ENCODE peak calls at places on chromosomes 12 and 14, in five cellular contexts. X is cardiac fibroblast, J is IMR-90, P is bronchial epithelial cell, E is A549. A is an unnamed sample.
A peak's percentile ranks its signal among the peaks of the same experiment; 100 is the strongest.

GRCh38 chr14:36655963-36656768 is 5.5 kb upstream of the PAX9 start:
- DNase-seq in X (no peak), J (no peak), P (peak; percentile 34), E (peak; percentile 77), A (peak; percentile 73)

GRCh38 chr14:69093551-69094421 is 59.1 kb downstream of the DCAF5 start:
- DNase-seq in X (peak; percentile 77), J (peak; percentile 61), P (no peak), E (no peak), A (no peak)

GRCh38 chr14:105076805-105077648 is 11.8 kb upstream of the GPR132 start:
- DNase-seq in X (no peak), J (no peak), P (no peak), E (no peak), A (no peak)

GRCh38 chr12:12689672-12690287 is 6.2 kb downstream of the GPR19 start:
- DNase-seq in X (no peak), J (peak; percentile 11), P (peak; percentile 13), E (no peak), A (no peak)

GRCh38 chr12:33439587-33440011 is at the start of gene SYT10:
- DNase-seq in X (peak; percentile 10), J (no peak), P (no peak), E (no peak), A (peak; percentile 26)

GRCh38 chr14:73764881-73765280 is 50.7 kb upstream of the PNMA1 start:
- DNase-seq in X (peak; percentile 67), J (no peak), P (no peak), E (no peak), A (no peak)

GRCh38 chr12:52713960-52714886 is 10.9 kb upstream of the KRT77 start:
- DNase-seq in X (no peak), J (no peak), P (no peak), E (peak; percentile 42), A (no peak)

GRCh38 chr14:103820382-103820781 is 27.0 kb downstream of the PPP1R13B start:
- DNase-seq in X (no peak), J (no peak), P (no peak), E (no peak), A (no peak)

GRCh38 chr14:52960627-52961026 is 9.8 kb upstream of the FERMT2 start:
- DNase-seq in X (no peak), J (no peak), P (peak; percentile 35), E (no peak), A (peak; percentile 9)

GRCh38 chr14:24863933-24864708 is 185.8 kb downstream of the STXBP6 start:
- DNase-seq in X (no peak), J (no peak), P (no peak), E (no peak), A (no peak)
- H3K4me3 ChIP-seq in X (no peak overlapping the region), J (no peak overlapping the region), P (no peak overlapping the region), E (no peak overlapping the region), A (no peak overlapping the region)

GRCh38 chr14:96098999-96099335 is 59.8 kb downstream of the C14orf132 start:
- DNase-seq in X (no peak), J (no peak), P (no peak), E (no peak), A (no peak)
- TF ChIP-seq CTCF in X (no peak), J (no peak), P (no peak), E (no peak), A (no peak)

GRCh38 chr12:120115066-120115465 is 1.5 kb downstream of the RAB35 start:
- DNase-seq in X (no peak), J (no peak), P (no peak), E (no peak), A (no peak)

GRCh38 chr12:120106151-120106550 is 10.4 kb downstream of the RAB35 start:
- DNase-seq in X (no peak), J (no peak), P (no peak), E (no peak), A (no peak)

GRCh38 chr12:120104924-120105323 is 11.6 kb downstream of the RAB35 start:
- DNase-seq in X (no peak), J (no peak), P (no peak), E (no peak), A (no peak)

GRCh38 chr12:120110550-120111501 is 5.7 kb downstream of the RAB35 start:
- DNase-seq in X (no peak), J (no peak), P (no peak), E (no peak), A (peak; percentile 22)

GRCh38 chr12:120109570-120110267 is 6.8 kb downstream of the RAB35 start:
- DNase-seq in X (no peak), J (no peak), P (no peak), E (no peak), A (no peak)
- H3K4me3 ChIP-seq in X (no peak overlapping the region), J (no peak overlapping the region), P (no peak overlapping the region), E (no peak overlapping the region), A (no peak overlapping the region)

GRCh38 chr12:3040026-3040656 is 37.0 kb upstream of the TSPAN9 start:
- DNase-seq in X (no peak), J (no peak), P (no peak), E (no peak), A (no peak)

GRCh38 chr12:3040663-3041544 is 36.3 kb upstream of the TSPAN9 start:
- DNase-seq in X (no peak), J (no peak), P (no peak), E (no peak), A (no peak)

GRCh38 chr12:3042394-3042793 is 34.8 kb upstream of the TSPAN9 start:
- DNase-seq in X (no peak), J (no peak), P (no peak), E (no peak), A (no peak)

GRCh38 chr12:3042826-3043225 is 34.4 kb upstream of the TSPAN9 start:
- DNase-seq in X (no peak), J (no peak), P (no peak), E (no peak), A (no peak)

DNA sequence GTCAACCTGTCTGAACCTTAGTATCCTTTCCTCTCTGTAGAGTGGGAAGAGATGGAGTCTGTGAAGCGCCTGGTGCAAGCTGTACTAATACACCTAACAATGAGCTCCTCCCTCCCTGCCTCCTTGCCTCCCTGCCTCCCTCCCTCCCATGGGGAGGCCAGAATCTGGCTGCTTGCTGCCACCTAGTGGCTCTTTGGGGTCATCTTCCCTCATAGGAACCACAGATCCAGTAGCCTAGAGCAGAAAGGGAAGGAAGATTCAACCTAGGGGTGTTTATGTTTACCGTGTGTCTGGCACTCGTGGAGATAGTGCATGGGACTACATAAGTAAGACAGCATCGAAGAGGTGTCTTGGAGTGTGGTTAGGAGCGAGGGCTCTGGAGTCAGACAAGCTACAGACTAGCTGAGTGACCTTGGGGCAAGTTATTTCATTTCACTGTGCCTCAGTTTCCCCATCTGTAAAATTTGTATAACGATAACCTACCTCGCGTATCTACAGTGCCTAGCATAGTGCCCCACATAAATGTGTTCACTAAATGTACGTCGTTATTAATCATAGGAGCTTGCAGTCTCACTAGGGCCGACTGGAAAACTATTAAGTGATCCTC is 35.5 kb upstream of the TSPAN9 start:
- DNase-seq in X (peak; percentile 82), J (peak; percentile 67), P (peak; percentile 67), E (peak; percentile 87), A (peak; percentile 80)
- TF ChIP-seq CTCF in X (peak; percentile 78), J (peak; percentile 69), P (peak; percentile 62), E (peak; percentile 78), A (peak; percentile 83)

A was measured in epithelial cell of esophagus.